ENCODE peak calls at places on chromosomes 5 and 9, in four cellular contexts. One of them, this sample, is unnamed.

GRCh38 chr5:166625210-166625865 is 1666.1 kb upstream of the WWC1 start:
- DNase-seq in astrocyte of the spinal cord: peak; percentile 19
- DNase-seq in H7: no peak
- DNase-seq in left ventricle myocardium inferior: no peak
- DNase-seq in this sample: peak; percentile 53

GRCh38 chr9:124812401-124813016 is 35.6 kb downstream of the OLFML2A start:
- DNase-seq in astrocyte of the spinal cord: peak; percentile 100
- DNase-seq in H7: peak; percentile 64
- DNase-seq in left ventricle myocardium inferior: peak; percentile 48
- DNase-seq in this sample: peak; percentile 99

GRCh38 chr5:151047814-151048425 is 27.5 kb downstream of the GPX3 start:
- DNase-seq in astrocyte of the spinal cord: no peak
- DNase-seq in H7: peak; percentile 83
- DNase-seq in left ventricle myocardium inferior: no peak
- DNase-seq in this sample: no peak

GRCh38 chr5:165525268-165525667 is 2019.8 kb downstream of the MAT2B start:
- DNase-seq in astrocyte of the spinal cord: peak; percentile 63
- DNase-seq in H7: no peak
- DNase-seq in left ventricle myocardium inferior: no peak
- DNase-seq in this sample: no peak

GRCh38 chr9:110015759-110016158 is 192.2 kb downstream of the C9orf152 start:
- DNase-seq in astrocyte of the spinal cord: peak; percentile 85
- DNase-seq in H7: no peak
- DNase-seq in left ventricle myocardium inferior: no peak
- DNase-seq in this sample: peak; percentile 87

GRCh38 chr9:97237951-97238851 is 69.3 kb upstream of the CCDC180 start:
- DNase-seq in astrocyte of the spinal cord: peak; percentile 86
- DNase-seq in H7: peak; percentile 82
- DNase-seq in left ventricle myocardium inferior: peak; percentile 82
- DNase-seq in this sample: peak; percentile 88

GRCh38 chr5:119054082-119054481 is 16.8 kb upstream of the DMXL1 start:
- DNase-seq in astrocyte of the spinal cord: no peak
- DNase-seq in H7: no peak
- DNase-seq in left ventricle myocardium inferior: no peak
- DNase-seq in this sample: no peak

GRCh38 chr5:93621340-93621872 is 38.4 kb downstream of the NR2F1 start:
- DNase-seq in astrocyte of the spinal cord: peak; percentile 88
- DNase-seq in H7: no peak
- DNase-seq in left ventricle myocardium inferior: peak; percentile 81
- DNase-seq in this sample: peak; percentile 84

GRCh38 chr9:107593224-107593870 is 103.8 kb upstream of the KLF4 start:
- DNase-seq in astrocyte of the spinal cord: no peak
- DNase-seq in H7: no peak
- DNase-seq in left ventricle myocardium inferior: no peak
- DNase-seq in this sample: no peak

GRCh38 chr9:122356627-122357026 is 14.2 kb upstream of the PTGS1 start:
- DNase-seq in astrocyte of the spinal cord: no peak
- DNase-seq in H7: peak; percentile 84
- DNase-seq in left ventricle myocardium inferior: no peak
- DNase-seq in this sample: no peak

GRCh38 chr5:139709587-139710369 is 61.6 kb downstream of the CXXC5 start:
- DNase-seq in astrocyte of the spinal cord: peak; percentile 75
- DNase-seq in H7: peak; percentile 90
- DNase-seq in left ventricle myocardium inferior: peak; percentile 47
- DNase-seq in this sample: peak; percentile 79

GRCh38 chr5:172009536-172010270 is 3.3 kb upstream of the FBXW11 start:
- DNase-seq in astrocyte of the spinal cord: no peak
- DNase-seq in H7: no peak
- DNase-seq in left ventricle myocardium inferior: no peak
- DNase-seq in this sample: no peak

GRCh38 chr9:128128836-128129590 is 1.5 kb upstream of the PTGES2 start:
- DNase-seq in astrocyte of the spinal cord: no peak
- DNase-seq in H7: peak; percentile 43
- DNase-seq in left ventricle myocardium inferior: no peak
- DNase-seq in this sample: no peak

GRCh38 chr5:56176155-56176798 is 56.9 kb downstream of the ANKRD55 start:
- DNase-seq in astrocyte of the spinal cord: no peak
- DNase-seq in H7: no peak
- DNase-seq in left ventricle myocardium inferior: no peak
- DNase-seq in this sample: no peak

GRCh38 chr5:52870448-52870847 is 82.7 kb downstream of the ITGA1 start:
- DNase-seq in astrocyte of the spinal cord: no peak
- DNase-seq in H7: no peak
- DNase-seq in left ventricle myocardium inferior: no peak
- DNase-seq in this sample: peak; percentile 88

GRCh38 chr5:72517961-72518690 is 10.9 kb upstream of the ZNF366 start:
- DNase-seq in astrocyte of the spinal cord: peak; percentile 80
- DNase-seq in H7: no peak
- DNase-seq in left ventricle myocardium inferior: peak; percentile 68
- DNase-seq in this sample: no peak

GRCh38 chr9:113446323-113446740 is 17.2 kb upstream of the RGS3 start:
- DNase-seq in astrocyte of the spinal cord: peak; percentile 69
- DNase-seq in H7: peak; percentile 58
- DNase-seq in left ventricle myocardium inferior: no peak
- DNase-seq in this sample: no peak

GRCh38 chr9:841371-842209 is at the start of gene DMRT1:
- DNase-seq in astrocyte of the spinal cord: no peak
- DNase-seq in H7: peak; percentile 86
- DNase-seq in left ventricle myocardium inferior: no peak
- DNase-seq in this sample: peak; percentile 63

GRCh38 chr9:74609671-74610416 is 112.7 kb downstream of the RORB start:
- DNase-seq in astrocyte of the spinal cord: no peak
- DNase-seq in H7: peak; percentile 16
- DNase-seq in left ventricle myocardium inferior: no peak
- DNase-seq in this sample: no peak

GRCh38 chr5:6730407-6730806 is 17.2 kb downstream of the TENT4A start:
- DNase-seq in astrocyte of the spinal cord: no peak
- DNase-seq in H7: peak; percentile 78
- DNase-seq in left ventricle myocardium inferior: no peak
- DNase-seq in this sample: peak; percentile 45

GRCh38 chr9:119974026-119974425 is 604.8 kb upstream of the BRINP1 start:
- DNase-seq in astrocyte of the spinal cord: peak; percentile 15
- DNase-seq in H7: no peak
- DNase-seq in left ventricle myocardium inferior: no peak
- DNase-seq in this sample: no peak

GRCh38 chr9:136309101-136309801 is 5.4 kb upstream of the CCDC187 start:
- DNase-seq in astrocyte of the spinal cord: no peak
- DNase-seq in H7: no peak
- DNase-seq in left ventricle myocardium inferior: no peak
- DNase-seq in this sample: no peak

GRCh38 chr5:64742821-64743220 is 25.7 kb downstream of the SREK1IP1 start:
- DNase-seq in astrocyte of the spinal cord: no peak
- DNase-seq in H7: no peak
- DNase-seq in left ventricle myocardium inferior: no peak
- DNase-seq in this sample: no peak

GRCh38 chr9:128150594-128151342 is 1.5 kb downstream of the LCN2 start:
- DNase-seq in astrocyte of the spinal cord: no peak
- DNase-seq in H7: peak; percentile 96
- DNase-seq in left ventricle myocardium inferior: no peak
- DNase-seq in this sample: peak; percentile 75

GRCh38 chr9:17462869-17463464 is 115.9 kb upstream of the SH3GL2 start:
- DNase-seq in astrocyte of the spinal cord: peak; percentile 76
- DNase-seq in H7: peak; percentile 12
- DNase-seq in left ventricle myocardium inferior: no peak
- DNase-seq in this sample: no peak

GRCh38 chr9:71675129-71675856 is 93.0 kb downstream of the CEMIP2 start:
- DNase-seq in astrocyte of the spinal cord: no peak
- DNase-seq in H7: no peak
- DNase-seq in left ventricle myocardium inferior: no peak
- DNase-seq in this sample: no peak

GRCh38 chr5:115267617-115268016 is 4.9 kb upstream of the PGGT1B start:
- DNase-seq in astrocyte of the spinal cord: peak; percentile 12
- DNase-seq in H7: no peak
- DNase-seq in left ventricle myocardium inferior: no peak
- DNase-seq in this sample: no peak

GRCh38 chr9:130282000-130282700 is 16.6 kb downstream of the HMCN2 start:
- DNase-seq in astrocyte of the spinal cord: no peak
- DNase-seq in H7: no peak
- DNase-seq in left ventricle myocardium inferior: no peak
- DNase-seq in this sample: no peak

GRCh38 chr9:69120380-69121154 is 53.5 kb upstream of the TJP2 start:
- DNase-seq in astrocyte of the spinal cord: no peak
- DNase-seq in H7: peak; percentile 93
- DNase-seq in left ventricle myocardium inferior: no peak
- DNase-seq in this sample: peak; percentile 96

GRCh38 chr5:54676964-54677363 is 159.4 kb downstream of the SNX18 start:
- DNase-seq in astrocyte of the spinal cord: no peak
- DNase-seq in H7: no peak
- DNase-seq in left ventricle myocardium inferior: no peak
- DNase-seq in this sample: no peak

GRCh38 chr5:95730730-95731570 is at the start of gene RHOBTB3:
- DNase-seq in astrocyte of the spinal cord: peak; percentile 95
- DNase-seq in H7: peak; percentile 87
- DNase-seq in left ventricle myocardium inferior: peak; percentile 93
- DNase-seq in this sample: peak; percentile 97

GRCh38 chr9:13140843-13141592 is 138.5 kb downstream of the MPDZ start:
- DNase-seq in astrocyte of the spinal cord: peak; percentile 23
- DNase-seq in H7: no peak
- DNase-seq in left ventricle myocardium inferior: no peak
- DNase-seq in this sample: peak; percentile 56

GRCh38 chr9:129823163-129823933 is 588 bp downstream of the TOR1A start:
- DNase-seq in astrocyte of the spinal cord: peak; percentile 18
- DNase-seq in H7: peak; percentile 88
- DNase-seq in left ventricle myocardium inferior: no peak
- DNase-seq in this sample: peak; percentile 72

GRCh38 chr5:87746891-87747366 is 334.2 kb upstream of the CCNH start:
- DNase-seq in astrocyte of the spinal cord: peak; percentile 71
- DNase-seq in H7: no peak
- DNase-seq in left ventricle myocardium inferior: no peak
- DNase-seq in this sample: no peak

GRCh38 chr5:139482050-139482889 is at the start of gene STING1:
- DNase-seq in astrocyte of the spinal cord: peak; percentile 96
- DNase-seq in H7: no peak
- DNase-seq in left ventricle myocardium inferior: peak; percentile 80
- DNase-seq in this sample: no peak

This sample was measured in islet precursor cell.